ENCODE peak calls at places on chromosomes 16 and 17, in five cellular contexts. F is suprapubic skin, T is A673, M is WERI-Rb-1, N is left lung. V is an unnamed sample.

GRCh38 chr17:79849953-79850352 is 10.7 kb upstream of the CBX4 start:
- DNase-seq in M (peak), N (no peak), F (no peak), T (no peak), V (peak)

GRCh38 chr17:46929413-46929812 is 6.5 kb downstream of the GOSR2 start:
- DNase-seq in M (no peak), T (peak), N (no peak), F (no peak), V (no peak)

GRCh38 chr16:21203155-21203797 is 8.1 kb downstream of the ZP2 start:
- DNase-seq in N (no peak), T (no peak), F (no peak), M (no peak), V (no peak)

GRCh38 chr16:60674241-60674640 is 1362.0 kb downstream of the CDH8 start:
- DNase-seq in T (no peak), F (no peak), M (no peak), N (no peak), V (no peak)

GRCh38 chr17:43367588-43368242 is 31.1 kb upstream of the ARL4D start:
- DNase-seq in F (no peak), M (peak), N (no peak), T (peak), V (peak)

GRCh38 chr17:57498443-57498842 is 242.1 kb downstream of the MSI2 start:
- DNase-seq in F (no peak), M (no peak), T (no peak), N (no peak), V (no peak)

GRCh38 chr17:70896843-70897242 is 727.5 kb downstream of the KCNJ2 start:
- DNase-seq in T (no peak), N (no peak), F (no peak), M (no peak), V (no peak)

GRCh38 chr16:85360323-85361277 is 248.3 kb upstream of the CIBAR2 start:
- DNase-seq in M (peak), N (no peak), F (no peak), T (no peak), V (no peak)

GRCh38 chr17:7035591-7036368 is at the start of gene SLC16A13:
- DNase-seq in M (peak), T (peak), F (peak), N (peak), V (peak)

GRCh38 chr16:50613281-50613991 is 65.2 kb downstream of the NKD1 start:
- DNase-seq in T (no peak), M (no peak), N (peak), F (no peak), V (no peak)

GRCh38 chr17:17767096-17767470 is 69.7 kb downstream of the SREBF1 start:
- DNase-seq in M (no peak), N (no peak), T (no peak), F (no peak), V (no peak)

GRCh38 chr16:88434353-88434690 is 18.8 kb upstream of the ZFPM1 start:
- DNase-seq in T (no peak), N (no peak), F (no peak), M (no peak), V (no peak)

GRCh38 chr17:1882836-1883235 is 53.0 kb downstream of the RPA1 start:
- DNase-seq in M (peak), F (no peak), N (no peak), T (peak), V (peak)

GRCh38 chr17:199806-200603 is 18.6 kb upstream of the DOC2B start:
- DNase-seq in M (no peak), T (no peak), N (no peak), F (no peak), V (peak)

GRCh38 chr16:65002265-65002664 is 119.6 kb downstream of the CDH11 start:
- DNase-seq in N (no peak), M (no peak), F (no peak), T (peak), V (no peak)

GRCh38 chr16:88442811-88443576 is 10.1 kb upstream of the ZFPM1 start:
- DNase-seq in F (no peak), T (peak), N (peak), M (peak), V (peak)

GRCh38 chr16:15498427-15499175 is 64.2 kb downstream of the BMERB1 start:
- DNase-seq in N (no peak), M (no peak), T (no peak), F (no peak), V (no peak)

GRCh38 chr17:32461853-32462617 is 17.7 kb downstream of the PSMD11 start:
- DNase-seq in T (peak), F (no peak), N (no peak), M (peak), V (peak)

GRCh38 chr16:15536813-15537212 is 102.4 kb downstream of the BMERB1 start:
- DNase-seq in N (no peak), M (no peak), F (no peak), T (peak), V (no peak)

GRCh38 chr17:8222380-8222629 is 11.9 kb upstream of the AURKB start:
- DNase-seq in N (no peak), F (no peak), T (no peak), M (no peak), V (peak)

GRCh38 chr16:84348386-84348785 is 20.0 kb upstream of the ATP2C2 start:
- DNase-seq in M (no peak), T (no peak), N (no peak), F (no peak), V (no peak)

GRCh38 chr17:6323626-6324356 is 111.1 kb downstream of the AIPL1 start:
- DNase-seq in N (no peak), F (no peak), T (peak), M (no peak), V (peak)

GRCh38 chr17:57870283-57870635 is 20.4 kb upstream of the MRPS23 start:
- DNase-seq in M (peak), N (no peak), T (no peak), F (no peak), V (no peak)

GRCh38 chr16:19113577-19114358 is at the start of gene ITPRIPL2:
- DNase-seq in N (peak), M (peak), T (peak), F (peak), V (peak)

GRCh38 chr17:50056217-50056960 is 479 bp downstream of the ITGA3 start:
- DNase-seq in T (peak), F (no peak), N (peak), M (peak), V (peak)

GRCh38 chr16:81804134-81804610 is 25.1 kb downstream of the PLCG2 start:
- DNase-seq in M (no peak), T (no peak), F (no peak), N (no peak), V (no peak)

GRCh38 chr17:2378905-2379304 is 22.0 kb downstream of the MNT start:
- DNase-seq in T (no peak), M (no peak), F (no peak), N (peak), V (no peak)

GRCh38 chr17:28972437-28972836 is 21.1 kb upstream of the PHF12 start:
- DNase-seq in N (no peak), T (no peak), F (no peak), M (peak), V (peak)

GRCh38 chr16:53433930-53434435 is 288 bp upstream of the RBL2 start:
- DNase-seq in F (no peak), N (no peak), T (peak), M (no peak), V (no peak)

GRCh38 chr16:87697792-87698191 is 68.0 kb downstream of the KLHDC4 start:
- DNase-seq in T (no peak), F (no peak), M (no peak), N (no peak), V (no peak)

GRCh38 chr16:68447721-68448359 is 468 bp downstream of the SMPD3 start:
- DNase-seq in N (no peak), F (no peak), M (no peak), T (no peak), V (no peak)

DNA sequence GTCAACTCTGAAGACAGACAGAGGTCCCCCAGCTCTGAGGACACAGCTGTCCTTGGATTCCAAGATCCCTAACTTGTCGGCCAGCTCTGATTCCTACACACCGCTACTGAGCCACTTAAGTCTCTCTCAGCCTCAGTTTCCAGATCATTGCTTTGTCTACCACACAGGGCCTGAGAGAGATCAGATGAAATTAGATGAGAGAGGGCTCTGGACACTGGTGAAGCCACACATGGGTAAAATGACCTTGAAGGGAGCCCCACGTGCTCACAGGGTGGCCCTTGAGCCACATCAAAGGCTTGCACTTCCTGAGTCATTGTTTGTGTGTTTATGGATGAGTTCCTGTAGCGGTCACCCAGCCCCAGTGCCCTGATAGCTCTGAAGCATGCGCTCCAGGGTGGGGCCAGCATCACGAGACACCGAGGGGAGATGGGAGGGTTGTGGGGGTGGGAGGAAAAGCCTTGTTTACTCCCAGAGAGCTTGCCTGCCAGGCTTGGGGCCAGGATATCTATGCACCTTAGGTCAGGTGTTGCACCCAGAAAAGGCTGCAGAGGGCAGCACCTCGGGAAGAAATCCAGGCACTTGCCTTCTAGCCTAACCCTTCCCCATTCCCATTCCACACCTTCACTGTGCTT is 32.7 kb upstream of the SLC6A2 start:
- DNase-seq in T (peak), M (peak), F (no peak), N (no peak), V (peak)
- TF ChIP-seq CTCF in T (peak), M (peak), F (no peak), N (no peak), V (peak)

DNA sequence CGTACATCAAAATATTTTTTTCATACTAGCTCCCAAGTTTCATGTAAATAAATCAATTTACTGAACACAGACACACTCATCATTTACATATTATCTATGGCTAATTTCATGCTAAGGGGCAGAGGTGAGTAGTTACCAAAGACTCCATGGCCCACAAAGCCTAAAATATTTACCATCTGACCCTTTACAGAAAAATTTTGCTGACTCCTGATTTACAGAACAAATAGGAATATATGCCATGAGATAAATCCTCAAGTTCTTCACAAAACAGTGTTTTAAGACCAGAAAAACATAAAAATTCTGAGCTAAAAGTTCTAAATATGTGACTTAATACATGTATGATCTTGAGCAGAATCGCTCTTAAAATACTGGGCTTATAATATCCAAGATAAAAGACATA is 36.6 kb upstream of the PHLPP2 start:
- DNase-seq in F (no peak), N (no peak), M (no peak), T (no peak), V (no peak)
- H3K27ac ChIP-seq in F (no peak), N (no peak), M (no peak), T (peak), V (no peak)

GRCh38 chr16:12771341-12771798 is 32.3 kb downstream of the CPPED1 start:
- DNase-seq in F (no peak), M (no peak), T (no peak), N (no peak), V (no peak)

GRCh38 chr16:12767897-12768296 is 35.8 kb downstream of the CPPED1 start:
- DNase-seq in F (no peak), M (no peak), T (no peak), N (no peak), V (no peak)

GRCh38 chr16:12764813-12765212 is 38.9 kb downstream of the CPPED1 start:
- DNase-seq in M (no peak), F (no peak), N (no peak), T (no peak), V (no peak)

GRCh38 chr16:12763517-12763916 is 40.2 kb downstream of the CPPED1 start:
- DNase-seq in N (no peak), T (no peak), F (no peak), M (no peak), V (no peak)

GRCh38 chr16:12766853-12767252 is 36.8 kb downstream of the CPPED1 start:
- DNase-seq in N (no peak), M (no peak), F (no peak), T (no peak), V (no peak)
- TF ChIP-seq CTCF in N (no peak), M (no peak), F (no peak), T (no peak), V (no peak)

GRCh38 chr16:86497551-86498021 is 12.7 kb upstream of the FOXF1 start:
- DNase-seq in M (no peak), T (no peak), N (no peak), F (no peak), V (peak)

GRCh38 chr16:86495756-86496261 is 14.5 kb upstream of the FOXF1 start:
- DNase-seq in M (peak), T (no peak), F (no peak), N (no peak), V (peak)

GRCh38 chr16:86496262-86496928 is 13.9 kb upstream of the FOXF1 start:
- DNase-seq in T (no peak), F (no peak), M (no peak), N (no peak), V (no peak)

GRCh38 chr16:86498155-86498651 is 12.1 kb upstream of the FOXF1 start:
- DNase-seq in F (no peak), M (no peak), T (no peak), N (no peak), V (peak)

GRCh38 chr16:86496929-86497381 is 13.4 kb upstream of the FOXF1 start:
- DNase-seq in F (no peak), T (no peak), N (no peak), M (no peak), V (peak)
- H3K27ac ChIP-seq in F (no peak), T (no peak), N (peak), M (no peak), V (no peak)

GRCh38 chr17:34991606-34992005 is 11.3 kb downstream of the LIG3 start:
- DNase-seq in M (no peak), F (no peak), T (no peak), N (no peak), V (no peak)
- TF ChIP-seq CTCF in M (no peak), F (no peak), T (no peak), N (no peak), V (no peak)

GRCh38 chr17:40112718-40113109 is 9.1 kb upstream of the MSL1 start:
- DNase-seq in T (no peak), F (no peak), M (no peak), N (no peak), V (peak)
- H3K27ac ChIP-seq in T (no peak), F (peak), M (peak), N (peak), V (no peak)

V was measured in endodermal cell.